ENCODE peak calls at places on chromosomes 5 and 9, in five cellular contexts. X is GM10248; E is A673; V is T follicular helper cell; Y is stimulated activated CD4-positive, alpha-beta T cell treated with anti-CD3 and anti-CD28 coated beads, Interleukin-2, amount 100 ng/mL, for 48 hours. U is an unnamed sample.
A peak's percentile ranks its signal among the peaks of the same experiment; 100 is the strongest.

GRCh38 chr5:124064956-124065355 is 553.0 kb downstream of the CSNK1G3 start:
- DNase-seq in E (no peak), X (no peak), V (no peak), Y (no peak), U (no peak)

GRCh38 chr9:2798423-2798822 is 45.5 kb downstream of the PUM3 start:
- DNase-seq in E (no peak), X (no peak), V (no peak), Y (no peak), U (no peak)

GRCh38 chr9:2494571-2494970 is 127.0 kb upstream of the VLDLR start:
- DNase-seq in X (no peak), E (no peak), V (no peak), Y (no peak), U (no peak)

GRCh38 chr9:131473891-131474290 is 28.8 kb upstream of the POMT1 start:
- DNase-seq in X (no peak), Y (no peak), E (no peak), V (no peak), U (no peak)

GRCh38 chr5:157961828-157962390 is 103.0 kb upstream of the CLINT1 start:
- DNase-seq in X (no peak), Y (no peak), E (no peak), V (no peak), U (no peak)

GRCh38 chr9:91207889-91208651 is 153.6 kb downstream of the AUH start:
- DNase-seq in E (no peak), V (no peak), X (peak; percentile 69), Y (no peak), U (no peak)

GRCh38 chr9:137055385-137056364 is 1.8 kb upstream of the ENTPD2 start:
- DNase-seq in E (peak; percentile 42), V (no peak), X (no peak), Y (no peak), U (no peak)

GRCh38 chr5:135323701-135324132 is 75.3 kb downstream of the MACROH2A1 start:
- DNase-seq in X (no peak), Y (no peak), V (no peak), E (no peak), U (no peak)

GRCh38 chr5:69231851-69232250 is 2.8 kb upstream of the CDK7 start:
- DNase-seq in V (no peak), Y (no peak), E (no peak), X (no peak), U (no peak)

GRCh38 chr9:87564111-87564510 is 66.4 kb downstream of the DAPK1 start:
- DNase-seq in Y (no peak), X (no peak), V (no peak), E (no peak), U (no peak)

GRCh38 chr9:134964271-134964670 is 46.6 kb upstream of the FCN1 start:
- DNase-seq in X (no peak), E (no peak), V (no peak), Y (no peak), U (no peak)

GRCh38 chr5:139638090-139638735 is 9.9 kb upstream of the CXXC5 start:
- DNase-seq in X (peak; percentile 58), E (no peak), Y (no peak), V (no peak), U (peak; percentile 88)

GRCh38 chr9:91427873-91428272 is 4.2 kb upstream of the NFIL3 start:
- DNase-seq in V (no peak), Y (no peak), X (no peak), E (no peak), U (no peak)

GRCh38 chr5:131264453-131265200 is 774 bp downstream of the CDC42SE2 start:
- DNase-seq in E (peak; percentile 62), Y (peak; percentile 32), X (no peak), V (no peak), U (peak; percentile 38)

GRCh38 chr5:176410486-176411180 is 5.7 kb downstream of the CLTB start:
- DNase-seq in E (no peak), X (no peak), V (no peak), Y (no peak), U (no peak)

GRCh38 chr5:142100307-142100706 is 8.3 kb upstream of the NDFIP1 start:
- DNase-seq in X (no peak), E (no peak), Y (no peak), V (no peak), U (no peak)

GRCh38 chr5:89315194-89315593 is 432.2 kb upstream of the MEF2C start:
- DNase-seq in V (no peak), Y (no peak), E (no peak), X (no peak), U (peak; percentile 22)

GRCh38 chr9:34651876-34652602 is at the start of gene IL11RA:
- DNase-seq in E (no peak), X (no peak), V (no peak), Y (peak; percentile 25), U (peak; percentile 64)

GRCh38 chr9:4591123-4591500 is 71.0 kb upstream of the PLPP6 start:
- DNase-seq in X (no peak), E (no peak), Y (no peak), V (no peak), U (no peak)

GRCh38 chr9:90018688-90019087 is 413.9 kb downstream of the GADD45G start:
- DNase-seq in X (no peak), E (no peak), V (no peak), Y (no peak), U (no peak)

GRCh38 chr5:175478008-175478383 is 364 bp upstream of the SFXN1 start:
- DNase-seq in X (no peak), Y (no peak), V (no peak), E (no peak), U (no peak)

GRCh38 chr9:111483862-111484563 is at the start of gene ECPAS:
- DNase-seq in E (peak; percentile 81), V (peak; percentile 47), X (peak; percentile 89), Y (peak; percentile 55), U (peak; percentile 71)

GRCh38 chr5:107487056-107487461 is 183.7 kb downstream of the EFNA5 start:
- DNase-seq in E (no peak), X (no peak), V (no peak), Y (no peak), U (no peak)

GRCh38 chr5:147168578-147169327 is 66.1 kb upstream of the STK32A start:
- DNase-seq in E (no peak), X (no peak), Y (no peak), V (no peak), U (no peak)

GRCh38 chr9:71793386-71794105 is 25.2 kb upstream of the CEMIP2 start:
- DNase-seq in Y (no peak), E (no peak), V (no peak), X (no peak), U (no peak)

GRCh38 chr5:143642791-143643190 is 169.2 kb upstream of the HMHB1 start:
- DNase-seq in X (no peak), E (no peak), Y (no peak), V (no peak), U (no peak)

GRCh38 chr9:136686794-136687711 is at the start of gene AGPAT2:
- DNase-seq in X (peak; percentile 95), V (peak; percentile 29), E (peak; percentile 82), Y (peak; percentile 62), U (peak; percentile 78)

GRCh38 chr9:35229779-35230143 is 68.0 kb downstream of the UNC13B start:
- DNase-seq in Y (no peak), X (no peak), E (no peak), V (no peak), U (no peak)

GRCh38 chr9:121937248-121937647 is 155.9 kb downstream of the TTLL11 start:
- DNase-seq in E (no peak), V (no peak), X (no peak), Y (no peak), U (no peak)

U was measured in glutamatergic neuron.